ENCODE peak calls at places on chromosome 16, in five cellular contexts. One of them, this sample, is unnamed.

GRCh38 chr16:2196162-2196980 is at the start of gene CASKIN1:
- DNase-seq in activated T-cell treated with anti-CD3 and anti-CD28 coated beads, Interleukin-2, amount 50 U/mL, for 1 hour: peak
- DNase-seq in GM23338: peak
- DNase-seq in substantia nigra: peak
- DNase-seq in amygdala: no peak
- DNase-seq in this sample: no peak

GRCh38 chr16:68997564-68997963 is 107.9 kb upstream of the HAS3 start:
- DNase-seq in amygdala: no peak
- DNase-seq in GM23338: no peak
- DNase-seq in substantia nigra: no peak
- DNase-seq in activated T-cell treated with anti-CD3 and anti-CD28 coated beads, Interleukin-2, amount 50 U/mL, for 1 hour: no peak
- DNase-seq in this sample: no peak

GRCh38 chr16:51119576-51120288 is 31.3 kb downstream of the SALL1 start:
- DNase-seq in amygdala: no peak
- DNase-seq in substantia nigra: no peak
- DNase-seq in GM23338: no peak
- DNase-seq in activated T-cell treated with anti-CD3 and anti-CD28 coated beads, Interleukin-2, amount 50 U/mL, for 1 hour: no peak
- DNase-seq in this sample: no peak

GRCh38 chr16:86306046-86306644 is 204.2 kb upstream of the FOXF1 start:
- DNase-seq in substantia nigra: no peak
- DNase-seq in amygdala: no peak
- DNase-seq in GM23338: no peak
- DNase-seq in activated T-cell treated with anti-CD3 and anti-CD28 coated beads, Interleukin-2, amount 50 U/mL, for 1 hour: no peak
- DNase-seq in this sample: no peak

GRCh38 chr16:3904875-3905274 is 24.4 kb upstream of the CREBBP start:
- DNase-seq in amygdala: no peak
- DNase-seq in activated T-cell treated with anti-CD3 and anti-CD28 coated beads, Interleukin-2, amount 50 U/mL, for 1 hour: no peak
- DNase-seq in substantia nigra: no peak
- DNase-seq in GM23338: no peak
- DNase-seq in this sample: peak

GRCh38 chr16:17475104-17475503 is 4.3 kb upstream of the XYLT1 start:
- DNase-seq in activated T-cell treated with anti-CD3 and anti-CD28 coated beads, Interleukin-2, amount 50 U/mL, for 1 hour: no peak
- DNase-seq in amygdala: no peak
- DNase-seq in GM23338: no peak
- DNase-seq in substantia nigra: no peak
- DNase-seq in this sample: no peak

GRCh38 chr16:77336637-77337036 is 98.2 kb downstream of the ADAMTS18 start:
- DNase-seq in activated T-cell treated with anti-CD3 and anti-CD28 coated beads, Interleukin-2, amount 50 U/mL, for 1 hour: no peak
- DNase-seq in amygdala: no peak
- DNase-seq in GM23338: peak
- DNase-seq in substantia nigra: no peak
- DNase-seq in this sample: no peak

GRCh38 chr16:10579965-10580918 is at the start of gene EMP2:
- DNase-seq in amygdala: peak
- DNase-seq in GM23338: peak
- DNase-seq in activated T-cell treated with anti-CD3 and anti-CD28 coated beads, Interleukin-2, amount 50 U/mL, for 1 hour: no peak
- DNase-seq in substantia nigra: peak
- DNase-seq in this sample: no peak

GRCh38 chr16:84059946-84060901 is 17.6 kb upstream of the SLC38A8 start:
- DNase-seq in substantia nigra: no peak
- DNase-seq in GM23338: no peak
- DNase-seq in amygdala: no peak
- DNase-seq in activated T-cell treated with anti-CD3 and anti-CD28 coated beads, Interleukin-2, amount 50 U/mL, for 1 hour: peak
- DNase-seq in this sample: no peak

GRCh38 chr16:83356266-83356665 is 451.5 kb upstream of the HSBP1 start:
- DNase-seq in amygdala: no peak
- DNase-seq in activated T-cell treated with anti-CD3 and anti-CD28 coated beads, Interleukin-2, amount 50 U/mL, for 1 hour: no peak
- DNase-seq in GM23338: peak
- DNase-seq in substantia nigra: peak
- DNase-seq in this sample: no peak

GRCh38 chr16:14301150-14302030 is 230.3 kb downstream of the MRTFB start:
- DNase-seq in GM23338: peak
- DNase-seq in amygdala: no peak
- DNase-seq in substantia nigra: peak
- DNase-seq in activated T-cell treated with anti-CD3 and anti-CD28 coated beads, Interleukin-2, amount 50 U/mL, for 1 hour: peak
- DNase-seq in this sample: no peak

GRCh38 chr16:3369073-3369472 is 13.4 kb downstream of the OR2C1 start:
- DNase-seq in amygdala: no peak
- DNase-seq in GM23338: no peak
- DNase-seq in substantia nigra: no peak
- DNase-seq in activated T-cell treated with anti-CD3 and anti-CD28 coated beads, Interleukin-2, amount 50 U/mL, for 1 hour: no peak
- DNase-seq in this sample: no peak